ENCODE peak calls at places on chromosomes 4 and X, in six cellular contexts. X is stomach, D is IMR-90, N is heart right ventricle, W is Karpas-422, J is HCT116. P is an unnamed sample. For H3K4me1, the result is how much of the 10 kb centered on the place peaks cover.

GRCh38 chrX:3175659-3176438 is 134.6 kb downstream of the ARSF start:
- DNase-seq in D (peak), J (no peak), X (no peak), N (no peak), W (no peak), P (no peak)

GRCh38 chr4:151806511-151806927 is 45.7 kb upstream of the GATB start:
- DNase-seq in W (no peak), D (peak), J (no peak), N (no peak), X (no peak), P (no peak)

GRCh38 chr4:175419120-175419774 is 392.8 kb downstream of the GPM6A start:
- DNase-seq in X (no peak), D (peak), W (no peak), N (no peak), J (peak), P (no peak)

GRCh38 chr4:18508801-18509200 is 487.2 kb upstream of the LCORL start:
- DNase-seq in D (no peak), J (no peak), X (no peak), N (no peak), W (no peak), P (no peak)

GRCh38 chrX:24301060-24301459 is 12.8 kb downstream of the SUPT20HL2 start:
- DNase-seq in X (no peak), N (no peak), J (no peak), W (no peak), D (no peak), P (no peak)

GRCh38 chr4:87058272-87059073 is 123.7 kb downstream of the AFF1 start:
- DNase-seq in D (no peak), N (no peak), J (peak), X (no peak), W (no peak), P (no peak)

GRCh38 chrX:71366674-71367256 is 608 bp downstream of the TAF1 start:
- DNase-seq in W (peak), N (peak), J (no peak), D (peak), X (no peak), P (peak)

GRCh38 chrX:110026099-110026844 is 23.4 kb downstream of the TMEM164 start:
- DNase-seq in J (no peak), N (no peak), D (no peak), W (no peak), X (peak), P (no peak)

GRCh38 chr4:138898282-138898681 is 117.3 kb upstream of the NOCT start:
- DNase-seq in D (peak), J (no peak), N (no peak), W (no peak), X (no peak), P (no peak)

GRCh38 chr4:148795156-148795864 is 353.1 kb upstream of the NR3C2 start:
- DNase-seq in D (peak), X (peak), W (no peak), N (peak), J (no peak), P (no peak)

GRCh38 chrX:1577845-1578244 is 13.6 kb upstream of the AKAP17A start:
- DNase-seq in X (no peak), W (no peak), N (no peak), D (no peak), J (no peak), P (no peak)

GRCh38 chr4:8012517-8012916 is 72.9 kb upstream of the AFAP1 start:
- DNase-seq in J (no peak), N (no peak), X (no peak), D (no peak), W (no peak), P (no peak)

GRCh38 chr4:169311643-169312365 is 41.0 kb upstream of the SH3RF1 start:
- DNase-seq in J (peak), D (peak), X (peak), W (peak), N (no peak), P (no peak)

GRCh38 chr4:39732728-39733127 is 34.8 kb downstream of the UBE2K start:
- DNase-seq in N (no peak), J (no peak), W (no peak), D (peak), X (no peak), P (no peak)

GRCh38 chr4:7813674-7814073 is 126.0 kb downstream of the AFAP1 start:
- DNase-seq in D (peak), X (no peak), W (no peak), N (no peak), J (no peak), P (no peak)

GRCh38 chrX:63930140-63930539 is 145.1 kb upstream of the ARHGEF9 start:
- DNase-seq in X (no peak), W (peak), D (no peak), N (no peak), J (peak), P (no peak)

GRCh38 chr4:123755655-123756054 is 359.1 kb downstream of the SPRY1 start:
- DNase-seq in W (no peak), D (no peak), N (no peak), J (no peak), X (no peak), P (no peak)

GRCh38 chr4:34183916-34184315 is 2060.4 kb downstream of the ARAP2 start:
- DNase-seq in J (no peak), W (no peak), D (no peak), X (no peak), N (no peak), P (no peak)

GRCh38 chrX:13808293-13808692 is 8.6 kb downstream of the GPM6B start:
- DNase-seq in X (no peak), W (no peak), J (no peak), D (no peak), N (no peak), P (no peak)

GRCh38 chrX:153470411-153471363 is at the start of gene HAUS7:
- DNase-seq in N (peak), J (peak), D (peak), X (peak), W (peak), P (peak)

GRCh38 chr4:87108142-87108546 is 112.3 kb downstream of the KLHL8 start:
- DNase-seq in X (no peak), N (no peak), J (peak), W (no peak), D (peak), P (no peak)

GRCh38 chr4:45944000-45944399 is 179.9 kb downstream of the GABRG1 start:
- DNase-seq in X (no peak), D (no peak), N (no peak), W (peak), J (no peak), P (no peak)

GRCh38 chrX:54633641-54634040 is 103.6 kb downstream of the GNL3L start:
- DNase-seq in X (no peak), D (peak), N (no peak), W (no peak), J (no peak), P (no peak)

GRCh38 chr4:69649629-69650028 is 3.4 kb downstream of the UGT2A1 start:
- DNase-seq in W (no peak), D (no peak), N (no peak), X (no peak), J (no peak), P (no peak)

GRCh38 chrX:156001001-156001666 is 3.6 kb downstream of the IL9R start:
- DNase-seq in W (no peak), J (no peak), N (no peak), D (no peak), X (no peak), P (no peak)

GRCh38 chrX:10761447-10761846 is 141.1 kb upstream of the MID1 start:
- DNase-seq in D (no peak), X (no peak), W (no peak), J (no peak), N (no peak), P (no peak)

DNA sequence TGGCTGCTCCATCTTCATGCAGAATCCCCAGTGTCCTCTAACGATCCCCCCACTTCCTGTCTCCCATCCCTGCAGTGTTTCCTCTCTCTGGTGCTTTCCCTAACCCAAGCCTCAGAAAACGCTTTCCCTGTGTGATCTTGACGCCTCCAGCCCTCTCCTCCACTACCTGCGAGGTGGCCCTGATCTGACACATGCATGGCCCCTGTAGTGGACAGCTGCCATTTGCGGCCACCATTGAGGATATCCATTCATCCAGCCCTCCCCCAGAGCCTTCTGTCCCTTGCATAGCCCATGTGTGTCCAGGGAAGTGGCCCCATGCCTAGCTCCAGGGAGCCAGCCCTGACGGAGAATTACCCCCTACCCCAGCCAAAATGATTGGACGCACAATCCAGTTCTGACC is 3.1 kb downstream of the UBL4A start:
- DNase-seq in W (no peak), D (no peak), J (no peak), X (no peak), N (no peak), P (no peak)
- H3K4me1 ChIP-seq in W (half or more), D (under half), J (under half), X (under half), N (under half), P (under half)

GRCh38 chr4:37043342-37043741 is 201.2 kb upstream of the NWD2 start:
- DNase-seq in W (no peak), D (no peak), N (no peak), J (no peak), X (no peak), P (no peak)
- H3K4me3 ChIP-seq in W (no peak), D (no peak), N (no peak), J (no peak), X (no peak), P (no peak)

GRCh38 chr4:96326846-96327245 is 487.0 kb downstream of the PDHA2 start:
- DNase-seq in D (no peak), W (no peak), X (no peak), J (no peak), N (no peak), P (no peak)
- H3K27ac ChIP-seq in D (no peak), W (no peak), X (no peak), J (no peak), N (no peak), P (no peak)

DNA sequence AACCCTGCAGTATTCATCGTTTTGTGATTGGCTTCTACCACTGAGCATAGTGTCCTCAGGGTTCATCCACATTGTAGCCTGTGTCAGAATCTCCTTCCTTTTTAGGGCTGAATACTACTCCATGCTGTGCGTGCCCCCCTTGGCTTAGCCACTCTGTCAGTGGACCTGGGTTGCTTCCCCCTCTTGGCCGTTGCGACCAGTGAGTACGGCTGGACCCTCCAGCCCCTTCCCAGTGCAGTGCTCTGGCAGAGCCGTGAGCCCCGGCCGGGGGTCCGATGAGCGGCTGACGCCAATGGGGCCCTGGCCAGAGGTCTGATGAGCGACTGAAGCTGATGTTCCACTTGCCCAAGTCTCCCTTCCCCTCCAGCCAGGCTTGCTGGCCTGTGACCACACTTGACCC is 6.9 kb downstream of the BLOC1S4 start:
- DNase-seq in W (no peak), J (no peak), D (no peak), N (no peak), X (no peak), P (no peak)
- H3K4me1 ChIP-seq in W (under half), J (under half), D (under half), N (under half), X (under half), P (under half)

DNA sequence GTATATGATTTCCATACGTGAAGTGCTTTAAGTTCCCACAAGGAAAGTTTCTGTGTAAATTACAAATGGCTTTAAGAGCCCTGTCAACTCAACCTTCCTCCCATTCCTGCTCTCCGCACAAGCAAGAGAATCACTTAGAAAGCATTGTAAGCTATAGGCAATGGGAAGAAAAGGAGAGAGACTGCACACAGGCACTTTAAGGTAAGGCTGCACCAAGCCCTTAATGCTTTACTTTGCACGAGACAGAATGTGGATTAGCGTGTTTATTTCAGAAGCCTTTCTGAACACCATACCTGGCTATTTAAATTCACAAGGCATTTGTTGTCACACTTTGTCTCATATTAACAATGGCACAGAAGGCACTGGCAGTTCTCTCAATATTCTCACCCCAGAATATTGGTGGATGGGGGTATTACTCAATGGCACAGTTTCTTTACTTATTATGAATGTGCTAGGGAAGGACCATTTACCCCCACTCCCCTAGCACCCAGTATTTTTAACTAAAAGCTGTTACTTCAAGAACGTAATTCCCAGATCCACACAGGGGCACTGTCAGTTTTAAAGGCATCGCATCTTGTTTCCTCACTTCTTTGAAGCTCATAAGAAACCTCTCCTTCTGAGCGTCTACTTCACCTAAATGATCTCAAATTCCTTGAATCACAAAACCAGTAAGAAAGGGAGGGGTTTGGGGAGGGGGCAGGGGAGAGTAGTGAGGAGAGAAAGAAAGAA is 150.0 kb downstream of the MAML3 start:
- DNase-seq in X (no peak), W (no peak), D (peak), N (no peak), J (no peak), P (no peak)
- H3K4me3 ChIP-seq in X (peak), W (no peak), D (peak), N (peak), J (no peak), P (no peak)

GRCh38 chrX:150625107-150625506 is 56.7 kb downstream of the MTM1 start:
- DNase-seq in D (no peak), W (no peak), J (no peak), X (no peak), N (no peak), P (no peak)

GRCh38 chrX:150625875-150626274 is 57.5 kb downstream of the MTM1 start:
- DNase-seq in D (no peak), X (no peak), J (no peak), N (no peak), W (no peak), P (no peak)

GRCh38 chrX:150621652-150622051 is 53.2 kb downstream of the MTM1 start:
- DNase-seq in X (no peak), W (no peak), J (no peak), N (no peak), D (no peak), P (no peak)

GRCh38 chrX:150627957-150628356 is 59.5 kb downstream of the MTM1 start:
- DNase-seq in W (no peak), J (no peak), N (no peak), D (no peak), X (no peak), P (no peak)

GRCh38 chrX:150623583-150623982 is 55.2 kb downstream of the MTM1 start:
- DNase-seq in W (no peak), D (no peak), X (no peak), J (no peak), N (no peak), P (no peak)
- H3K27ac ChIP-seq in W (no peak), D (no peak), X (no peak), J (no peak), N (no peak), P (no peak)

GRCh38 chr4:186023975-186024374 is 45.0 kb upstream of the TLR3 start:
- DNase-seq in N (no peak), J (no peak), W (no peak), D (no peak), X (no peak), P (no peak)

GRCh38 chr4:186029731-186030421 is 39.1 kb upstream of the TLR3 start:
- DNase-seq in J (no peak), D (peak), X (peak), N (peak), W (no peak), P (no peak)

GRCh38 chr4:186030795-186031194 is 38.2 kb upstream of the TLR3 start:
- DNase-seq in X (no peak), N (no peak), J (no peak), D (no peak), W (no peak), P (no peak)

GRCh38 chr4:186024637-186025320 is 44.2 kb upstream of the TLR3 start:
- DNase-seq in N (no peak), W (no peak), X (no peak), D (no peak), J (no peak), P (no peak)

GRCh38 chr4:186027405-186027804 is 41.6 kb upstream of the TLR3 start:
- DNase-seq in J (no peak), X (no peak), D (no peak), W (no peak), N (no peak), P (no peak)
- H3K4me1 ChIP-seq in J (under half), X (under half), D (under half), W (under half), N (under half), P (under half)

DNA sequence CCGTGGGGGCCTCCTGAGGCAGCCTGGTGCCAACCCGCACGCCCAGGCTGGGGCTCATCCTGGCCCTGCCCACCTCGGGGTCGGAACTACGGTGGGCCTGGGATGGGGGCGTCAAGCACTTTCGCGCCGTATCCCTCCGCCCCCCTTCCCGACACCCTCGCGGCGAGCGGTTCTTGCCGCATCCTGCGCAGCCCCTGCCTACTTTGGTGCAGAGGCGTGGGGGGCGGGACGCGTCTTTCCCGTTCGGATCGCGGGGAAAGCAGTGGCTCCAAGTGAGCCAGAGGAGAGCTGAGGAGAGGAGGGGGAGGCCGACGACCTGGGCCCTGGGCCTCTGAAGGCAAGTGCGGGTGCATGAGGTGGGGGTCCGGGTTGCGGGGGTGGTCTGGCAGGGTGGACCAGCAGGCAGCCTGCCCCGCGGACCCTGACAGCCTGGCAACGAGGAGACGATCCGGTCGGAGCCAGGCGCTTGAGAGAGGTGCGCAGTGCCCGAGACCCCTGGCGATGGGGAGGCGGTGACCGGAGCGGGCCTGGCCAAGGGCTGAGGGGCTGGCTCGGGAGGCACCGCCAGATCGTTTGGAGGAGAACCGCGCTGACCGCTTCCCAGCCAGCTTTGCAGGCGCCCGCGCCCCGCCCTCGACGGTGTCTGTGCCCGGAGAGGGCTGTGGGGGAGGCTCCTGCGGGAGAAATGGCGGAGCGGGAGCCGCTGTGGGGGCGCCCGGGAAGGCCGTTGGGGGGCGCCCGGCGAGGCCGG is at the start of gene GPRASP2:
- DNase-seq in W (no peak), J (no peak), D (no peak), X (peak), N (peak), P (no peak)
- H3K4me3 ChIP-seq in W (no peak), J (peak), D (peak), X (peak), N (peak), P (peak)

GRCh38 chr4:83358410-83358809 is 23.8 kb upstream of the HPSE start:
- DNase-seq in J (no peak), W (no peak), D (peak), N (no peak), X (no peak), P (no peak)
- H3K27ac ChIP-seq in J (no peak), W (no peak), D (peak), N (no peak), X (no peak), P (no peak)